ENCODE peak calls at places on chromosomes 6 and 20, in nine cellular contexts. R is stimulated activated CD8-positive, alpha-beta memory T cell treated with anti-CD3 and anti-CD28 coated beads, Interleukin-2, amount 100 ng/mL, for 48 hours; P is SHP77 treated with DMSO at 0.1 percent for 48 hours; M is NCI-H2171 treated with DMSO at 0.1 percent for 48 hours; H is activated naive CD8-positive, alpha-beta T cell treated with anti-CD3 and anti-CD28 coated beads for 36 hours; Z is NCI-H146; D is GM10248; U is HAP-1; O is anterior cingulate cortex. N is an unnamed sample.

GRCh38 chr6:44630125-44631028 is 242.9 kb downstream of the CDC5L start:
- DNase-seq in R (no peak), P (peak), M (no peak), H (peak), Z (no peak), D (peak), U (peak), O (no peak), N (peak)

GRCh38 chr20:17461941-17462340 is 69.2 kb downstream of the BFSP1 start:
- DNase-seq in R (no peak), P (no peak), M (no peak), H (no peak), Z (no peak), D (no peak), U (no peak), O (no peak), N (no peak)

GRCh38 chr6:17093692-17094091 is 8.2 kb upstream of the STMND1 start:
- DNase-seq in R (no peak), P (no peak), M (peak), H (no peak), Z (no peak), D (no peak), U (no peak), O (no peak), N (peak)

GRCh38 chr6:159261983-159262382 is 92.8 kb downstream of the FNDC1 start:
- DNase-seq in R (no peak), P (no peak), M (no peak), H (no peak), Z (no peak), D (no peak), U (no peak), O (no peak), N (no peak)

GRCh38 chr20:49938173-49939163 is 2.3 kb downstream of the RNF114 start:
- DNase-seq in R (no peak), P (no peak), M (peak), H (no peak), Z (no peak), D (no peak), U (no peak), O (no peak), N (peak)

GRCh38 chr20:50242863-50243609 is 52.4 kb downstream of the CEBPB start:
- DNase-seq in R (no peak), P (no peak), M (no peak), H (no peak), Z (peak), D (no peak), U (no peak), O (peak), N (peak)

GRCh38 chr6:38876470-38876869 is 161.4 kb downstream of the DNAH8 start:
- DNase-seq in R (no peak), P (no peak), M (no peak), H (peak), Z (no peak), D (peak), U (no peak), O (peak), N (no peak)

GRCh38 chr6:169530762-169531143 is 171.1 kb downstream of the WDR27 start:
- DNase-seq in R (no peak), P (no peak), M (no peak), H (peak), Z (no peak), D (no peak), U (no peak), O (no peak), N (no peak)

GRCh38 chr6:40854592-40854991 is 184.4 kb downstream of the UNC5CL start:
- DNase-seq in R (no peak), P (no peak), M (no peak), H (no peak), Z (no peak), D (no peak), U (no peak), O (no peak), N (no peak)

GRCh38 chr6:105170066-105170465 is 9.7 kb downstream of the POPDC3 start:
- DNase-seq in R (no peak), P (no peak), M (no peak), H (no peak), Z (no peak), D (no peak), U (no peak), O (no peak), N (peak)

GRCh38 chr6:48560408-48560807 is 449.4 kb upstream of the PTCHD4 start:
- DNase-seq in R (no peak), P (no peak), M (no peak), H (no peak), Z (no peak), D (no peak), U (no peak), O (no peak), N (no peak)

GRCh38 chr6:85451586-85452306 is 1.9 kb downstream of the NT5E start:
- DNase-seq in R (no peak), P (no peak), M (no peak), H (no peak), Z (no peak), D (no peak), U (no peak), O (no peak), N (no peak)

GRCh38 chr6:10595731-10596664 is 74.8 kb downstream of the GCNT2 start:
- DNase-seq in R (no peak), P (no peak), M (no peak), H (no peak), Z (no peak), D (peak), U (no peak), O (no peak), N (no peak)

GRCh38 chr20:6784767-6785166 is 17.3 kb downstream of the BMP2 start:
- DNase-seq in R (no peak), P (no peak), M (no peak), H (no peak), Z (no peak), D (no peak), U (no peak), O (no peak), N (no peak)

GRCh38 chr20:58626076-58626475 is 25.0 kb upstream of the STX16 start:
- DNase-seq in R (no peak), P (no peak), M (no peak), H (no peak), Z (no peak), D (no peak), U (no peak), O (no peak), N (no peak)

GRCh38 chr6:39608652-39609345 is 116.4 kb downstream of the KIF6 start:
- DNase-seq in R (no peak), P (no peak), M (no peak), H (no peak), Z (no peak), D (peak), U (no peak), O (no peak), N (no peak)

GRCh38 chr20:25484224-25484846 is 76.9 kb downstream of the GINS1 start:
- DNase-seq in R (no peak), P (no peak), M (no peak), H (no peak), Z (no peak), D (no peak), U (no peak), O (no peak), N (no peak)

GRCh38 chr20:63124092-63124781 is 91.7 kb downstream of the YTHDF1 start:
- DNase-seq in R (no peak), P (no peak), M (no peak), H (no peak), Z (no peak), D (no peak), U (no peak), O (no peak), N (no peak)

GRCh38 chr20:58740356-58741308 is 48.0 kb downstream of the NPEPL1 start:
- DNase-seq in R (no peak), P (no peak), M (no peak), H (no peak), Z (no peak), D (no peak), U (no peak), O (no peak), N (no peak)

GRCh38 chr6:16332175-16332542 is 93.8 kb downstream of the GMPR start:
- DNase-seq in R (peak), P (peak), M (peak), H (peak), Z (peak), D (peak), U (peak), O (peak), N (peak)

GRCh38 chr20:36154696-36155628 is at the start of gene EPB41L1:
- DNase-seq in R (no peak), P (no peak), M (peak), H (no peak), Z (peak), D (no peak), U (no peak), O (peak), N (no peak)

GRCh38 chr20:31968299-31969126 is 562 bp downstream of the XKR7 start:
- DNase-seq in R (peak), P (no peak), M (peak), H (peak), Z (peak), D (peak), U (peak), O (peak), N (peak)

GRCh38 chr6:91083226-91083625 is 496.4 kb upstream of the MAP3K7 start:
- DNase-seq in R (no peak), P (no peak), M (no peak), H (no peak), Z (no peak), D (no peak), U (no peak), O (no peak), N (no peak)

GRCh38 chr6:21199246-21199645 is 394.3 kb upstream of the SOX4 start:
- DNase-seq in R (no peak), P (no peak), M (peak), H (no peak), Z (peak), D (no peak), U (no peak), O (no peak), N (peak)

GRCh38 chr6:36577298-36577697 is 16.9 kb upstream of the SRSF3 start:
- DNase-seq in R (no peak), P (no peak), M (no peak), H (no peak), Z (no peak), D (no peak), U (no peak), O (no peak), N (no peak)

GRCh38 chr6:135093578-135093977 is 39.0 kb upstream of the HBS1L start:
- DNase-seq in R (no peak), P (no peak), M (no peak), H (no peak), Z (no peak), D (no peak), U (no peak), O (no peak), N (no peak)

N was measured in NCI-H69.